ENCODE peak calls at places on chromosomes 12 and 14, in five cellular contexts. L is hypothalamus, F is left cardiac atrium, Y is NCI-H510A treated with DMSO at 0.1 percent for 48 hours, P is WTC11. A is an unnamed sample.

GRCh38 chr12:128078311-128078851 is 188.6 kb upstream of the TMEM132C start:
- DNase-seq in L (no peak), F (no peak), Y (no peak), P (no peak), A (no peak)

GRCh38 chr14:102472815-102473158 is 36.8 kb downstream of the ANKRD9 start:
- DNase-seq in L (no peak), F (no peak), Y (no peak), P (no peak), A (peak)

GRCh38 chr12:89385965-89386537 is 33.8 kb upstream of the DUSP6 start:
- DNase-seq in L (no peak), F (no peak), Y (no peak), P (no peak), A (no peak)

GRCh38 chr12:131087302-131087818 is 133.7 kb downstream of the ADGRD1 start:
- DNase-seq in L (no peak), F (no peak), Y (no peak), P (peak), A (peak)

GRCh38 chr12:60180298-60180697 is 584.5 kb downstream of the SLC16A7 start:
- DNase-seq in L (no peak), F (no peak), Y (no peak), P (no peak), A (no peak)

GRCh38 chr12:113305281-113305856 is 29.5 kb downstream of the SLC8B1 start:
- DNase-seq in L (no peak), F (peak), Y (no peak), P (no peak), A (no peak)

GRCh38 chr12:62657363-62657632 is 190.7 kb downstream of the MON2 start:
- DNase-seq in L (no peak), F (no peak), Y (no peak), P (no peak), A (no peak)

GRCh38 chr12:26651566-26652188 is 181.3 kb downstream of the ITPR2 start:
- DNase-seq in L (no peak), F (no peak), Y (peak), P (peak), A (no peak)

GRCh38 chr12:754238-754816 is 1.9 kb downstream of the WNK1 start:
- DNase-seq in L (no peak), F (no peak), Y (peak), P (no peak), A (no peak)

GRCh38 chr12:132489078-132489601 is 811 bp upstream of the FBRSL1 start:
- DNase-seq in L (no peak), F (no peak), Y (no peak), P (no peak), A (peak)

GRCh38 chr12:27437839-27438238 is 8.7 kb upstream of the SMCO2 start:
- DNase-seq in L (no peak), F (no peak), Y (no peak), P (no peak), A (no peak)